ENCODE peak calls at places on chromosomes 11 and 22, in nine cellular contexts. B is breast epithelium, L is tibial nerve, E is gastrocnemius medialis, Z is right lobe of liver, K is testis, G is transverse colon, R is NB4, V is prostate gland. D is an unnamed sample.

GRCh38 chr11:61362542-61362875 is 335 bp downstream of the TMEM138 start:
- DNase-seq in B (no peak), L (no peak), E (peak), Z (no peak), K (peak), G (no peak), R (peak), V (no peak), D (peak)

GRCh38 chr11:65663634-65664200 is 1.0 kb upstream of the RELA start:
- DNase-seq in B (no peak), L (no peak), E (peak), Z (peak), K (peak), G (peak), R (no peak), V (no peak), D (peak)

GRCh38 chr11:75077316-75077715 is 19.4 kb downstream of the OR2AT4 start:
- DNase-seq in B (no peak), L (no peak), E (no peak), Z (no peak), K (no peak), G (no peak), R (no peak), V (no peak), D (no peak)

GRCh38 chr22:50027639-50028537 is 15.3 kb upstream of the IL17REL start:
- DNase-seq in B (peak), L (no peak), E (peak), Z (no peak), K (no peak), G (peak), R (peak), V (no peak), D (no peak)

GRCh38 chr11:108803781-108804180 is 138.9 kb downstream of the DDX10 start:
- DNase-seq in B (no peak), L (no peak), E (no peak), Z (no peak), K (no peak), G (no peak), R (no peak), V (no peak), D (no peak)

GRCh38 chr11:102599642-102600261 is 25.4 kb downstream of the MMP20 start:
- DNase-seq in B (no peak), L (no peak), E (no peak), Z (no peak), K (no peak), G (no peak), R (peak), V (no peak), D (no peak)

GRCh38 chr22:46788426-46789168 is 26.1 kb downstream of the TBC1D22A start:
- DNase-seq in B (no peak), L (no peak), E (no peak), Z (no peak), K (no peak), G (no peak), R (no peak), V (peak), D (no peak)

GRCh38 chr22:17980638-17981051 is 43.7 kb downstream of the MICAL3 start:
- DNase-seq in B (no peak), L (no peak), E (peak), Z (peak), K (peak), G (peak), R (peak), V (peak), D (no peak)

GRCh38 chr11:7227724-7228123 is 24.0 kb upstream of the SYT9 start:
- DNase-seq in B (no peak), L (no peak), E (no peak), Z (no peak), K (no peak), G (no peak), R (no peak), V (no peak), D (no peak)

GRCh38 chr11:5818245-5818865 is 9.6 kb downstream of the OR52N2 start:
- DNase-seq in B (no peak), L (no peak), E (no peak), Z (no peak), K (no peak), G (no peak), R (no peak), V (no peak), D (no peak)

GRCh38 chr11:125263268-125263790 is 98.8 kb downstream of the PKNOX2 start:
- DNase-seq in B (no peak), L (peak), E (peak), Z (peak), K (peak), G (peak), R (no peak), V (no peak), D (peak)

GRCh38 chr11:1618231-1618630 is 3.7 kb downstream of the KRTAP5-4 start:
- DNase-seq in B (no peak), L (no peak), E (no peak), Z (no peak), K (no peak), G (no peak), R (no peak), V (no peak), D (no peak)

GRCh38 chr22:32847067-32847491 is 45.6 kb downstream of the TIMP3 start:
- DNase-seq in B (peak), L (no peak), E (peak), Z (no peak), K (peak), G (no peak), R (no peak), V (peak), D (peak)

GRCh38 chr22:38233427-38233826 is 31.6 kb downstream of the MAFF start:
- DNase-seq in B (no peak), L (no peak), E (no peak), Z (no peak), K (no peak), G (no peak), R (no peak), V (no peak), D (no peak)

GRCh38 chr22:21816787-21817496 is 50.5 kb downstream of the MAPK1 start:
- DNase-seq in B (no peak), L (no peak), E (no peak), Z (no peak), K (no peak), G (no peak), R (peak), V (no peak), D (no peak)

GRCh38 chr11:706439-706956 is 467 bp downstream of the EPS8L2 start:
- DNase-seq in B (no peak), L (no peak), E (peak), Z (no peak), K (no peak), G (peak), R (no peak), V (peak), D (no peak)

GRCh38 chr11:113670830-113671215 is 35.3 kb downstream of the TMPRSS5 start:
- DNase-seq in B (no peak), L (no peak), E (no peak), Z (no peak), K (no peak), G (no peak), R (no peak), V (no peak), D (no peak)

GRCh38 chr11:20762980-20763379 is 93.6 kb downstream of the NELL1 start:
- DNase-seq in B (no peak), L (no peak), E (no peak), Z (no peak), K (no peak), G (no peak), R (no peak), V (no peak), D (no peak)

GRCh38 chr11:12746593-12747097 is 72.4 kb downstream of the TEAD1 start:
- DNase-seq in B (peak), L (no peak), E (peak), Z (no peak), K (peak), G (no peak), R (peak), V (no peak), D (peak)

GRCh38 chr11:96694338-96694737 is 304.5 kb downstream of the JRKL start:
- DNase-seq in B (no peak), L (no peak), E (no peak), Z (no peak), K (no peak), G (no peak), R (no peak), V (no peak), D (no peak)

GRCh38 chr11:96696736-96697135 is 306.9 kb downstream of the JRKL start:
- DNase-seq in B (no peak), L (no peak), E (no peak), Z (no peak), K (no peak), G (no peak), R (no peak), V (no peak), D (no peak)
- H3K4me3 ChIP-seq in B (no peak), L (no peak), E (no peak), Z (no peak), K (no peak), G (no peak), R (no peak), V (no peak), D (no peak)

GRCh38 chr11:46719048-46719542 is at the start of gene F2:
- DNase-seq in B (no peak), L (no peak), E (no peak), Z (peak), K (no peak), G (no peak), R (no peak), V (no peak), D (no peak)

GRCh38 chr11:46719543-46720218 is 668 bp downstream of the F2 start:
- DNase-seq in B (no peak), L (no peak), E (no peak), Z (no peak), K (no peak), G (no peak), R (no peak), V (no peak), D (no peak)

GRCh38 chr11:46722566-46723358 is 3.7 kb downstream of the F2 start:
- DNase-seq in B (no peak), L (no peak), E (no peak), Z (no peak), K (no peak), G (no peak), R (peak), V (no peak), D (no peak)

GRCh38 chr11:46721286-46721685 is 2.3 kb downstream of the F2 start:
- DNase-seq in B (no peak), L (no peak), E (no peak), Z (no peak), K (no peak), G (no peak), R (no peak), V (no peak), D (no peak)

DNA sequence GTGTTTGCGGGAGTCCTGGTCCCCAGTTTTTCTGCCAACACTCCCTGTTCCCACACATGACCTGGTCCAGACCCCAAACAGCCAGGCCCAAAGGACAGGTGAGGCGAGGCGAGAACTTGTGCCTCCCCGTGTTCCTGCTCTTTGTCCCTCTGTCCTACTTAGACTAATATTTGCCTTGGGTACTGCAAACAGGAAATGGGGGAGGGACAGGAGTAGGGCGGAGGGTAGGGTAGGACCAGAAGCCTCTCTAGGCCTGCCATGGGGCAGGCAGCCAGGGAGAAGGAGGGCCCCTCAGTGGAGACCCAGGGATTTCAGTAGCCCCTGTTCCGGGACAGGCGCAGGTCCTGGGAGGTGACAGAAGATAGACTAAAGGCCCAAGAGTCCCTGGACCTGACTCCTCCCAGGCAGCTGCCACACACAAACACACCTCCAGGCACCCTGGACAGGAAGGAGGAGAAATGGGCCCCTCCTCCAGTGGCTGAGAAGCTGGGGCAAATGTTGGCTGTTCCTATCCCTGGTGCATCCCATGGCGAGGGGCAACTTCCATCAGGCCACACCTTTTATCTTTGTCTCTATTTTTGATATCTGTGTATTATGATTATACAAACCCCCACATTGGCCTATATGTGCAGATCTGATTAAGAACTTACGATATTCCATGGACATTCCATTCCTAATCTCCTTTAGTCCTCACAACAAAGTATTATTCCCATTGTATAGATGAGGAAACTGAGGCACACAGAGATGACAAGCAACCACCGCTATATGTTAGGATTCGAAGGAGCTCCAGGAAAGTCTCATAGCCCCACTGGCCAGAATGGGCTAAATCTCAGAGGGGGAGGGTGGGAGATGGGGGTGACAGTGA is 626 bp upstream of the F2 start:
- DNase-seq in B (no peak), L (no peak), E (no peak), Z (peak), K (no peak), G (peak), R (peak), V (no peak), D (no peak)
- TF ChIP-seq POLR2A in B (no peak), L (no peak), E (no peak), Z (peak), K (no peak), G (peak), R (no peak), V (no peak), D (no peak)

DNA sequence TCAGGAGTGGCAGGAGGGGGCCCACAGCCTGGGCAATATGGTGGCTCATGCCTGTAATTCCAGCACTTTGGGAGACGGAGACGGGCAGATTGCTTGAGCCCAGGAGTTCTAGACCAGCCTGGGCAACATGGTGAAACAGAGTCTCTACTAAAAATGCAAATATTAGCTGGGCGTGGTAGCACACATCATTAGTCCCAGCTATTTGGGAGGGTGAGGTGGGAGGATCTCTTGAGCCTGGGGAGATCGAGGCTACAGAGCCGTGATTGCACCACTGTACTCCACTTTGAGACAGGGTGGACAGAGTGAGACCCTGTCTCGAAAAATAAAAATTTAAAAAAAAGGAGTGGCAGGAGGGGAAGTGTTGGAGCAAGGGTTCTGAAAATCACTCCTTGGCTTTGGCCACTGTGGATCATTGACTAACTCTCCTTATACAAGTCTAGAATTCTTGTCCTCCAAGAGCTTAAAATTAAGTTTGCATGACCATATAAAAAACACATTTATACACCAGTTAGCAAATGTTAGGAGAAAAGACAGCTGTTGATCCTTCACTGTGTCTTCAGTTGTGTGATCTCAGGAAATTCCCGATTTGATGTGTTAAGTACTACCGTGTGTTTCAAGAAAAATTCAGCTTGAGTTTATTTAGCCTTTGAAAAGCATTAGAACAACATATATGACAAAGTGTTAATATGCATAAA is 2.3 kb upstream of the WEE1 start:
- DNase-seq in B (no peak), L (no peak), E (no peak), Z (no peak), K (no peak), G (no peak), R (no peak), V (no peak), D (no peak)
- H3K4me3 ChIP-seq in B (no peak), L (no peak), E (no peak), Z (no peak), K (no peak), G (no peak), R (no peak), V (no peak), D (no peak)

GRCh38 chr22:42581762-42582716 is 28.3 kb downstream of the SERHL2 start:
- DNase-seq in B (peak), L (peak), E (peak), Z (peak), K (peak), G (peak), R (peak), V (peak), D (peak)
- TF ChIP-seq POLR2A in B (no peak), L (no peak), E (peak), Z (peak), K (no peak), G (peak), R (peak), V (peak), D (peak)

GRCh38 chr11:120334332-120334731 is 1.9 kb upstream of the ARHGEF12 start:
- DNase-seq in B (no peak), L (no peak), E (no peak), Z (no peak), K (no peak), G (no peak), R (no peak), V (no peak), D (no peak)

GRCh38 chr11:120335596-120335927 is 651 bp upstream of the ARHGEF12 start:
- DNase-seq in B (no peak), L (no peak), E (peak), Z (no peak), K (no peak), G (no peak), R (no peak), V (peak), D (no peak)

GRCh38 chr11:120335928-120336640 is at the start of gene ARHGEF12:
- DNase-seq in B (peak), L (peak), E (peak), Z (peak), K (peak), G (peak), R (no peak), V (peak), D (peak)

GRCh38 chr11:120333801-120334200 is 2.4 kb upstream of the ARHGEF12 start:
- DNase-seq in B (no peak), L (no peak), E (no peak), Z (no peak), K (no peak), G (no peak), R (no peak), V (no peak), D (no peak)

GRCh38 chr11:120334894-120335462 is 1.2 kb upstream of the ARHGEF12 start:
- DNase-seq in B (peak), L (peak), E (peak), Z (no peak), K (peak), G (peak), R (peak), V (peak), D (peak)
- H3K4me3 ChIP-seq in B (peak), L (peak), E (peak), Z (peak), K (peak), G (peak), R (no peak), V (peak), D (peak)

D was measured in uterus.